ENCODE peak calls at places on chromosomes 6 and 20, in four cellular contexts. E is posterior vena cava, O is GM12891, S is sciatic nerve. Y is an unnamed sample.

GRCh38 chr6:139433647-139434419 is 59.4 kb upstream of the CITED2 start:
- DNase-seq in E (no peak), O (no peak), S (no peak), Y (no peak)

GRCh38 chr20:59632426-59633113 is 28.2 kb downstream of the PHACTR3 start:
- DNase-seq in E (peak; percentile 44), O (no peak), S (peak; percentile 21), Y (peak; percentile 41)

GRCh38 chr6:93418113-93418447 is 1.3 kb downstream of the EPHA7 start:
- DNase-seq in E (no peak), O (no peak), S (no peak), Y (no peak)

GRCh38 chr20:60835883-60836282 is 416.2 kb upstream of the CDH4 start:
- DNase-seq in E (no peak), O (no peak), S (no peak), Y (no peak)

GRCh38 chr6:117204903-117205302 is 60.5 kb upstream of the VGLL2 start:
- DNase-seq in E (no peak), O (no peak), S (no peak), Y (no peak)

GRCh38 chr6:169132361-169132895 is 121.2 kb downstream of the THBS2 start:
- DNase-seq in E (no peak), O (no peak), S (no peak), Y (no peak)

GRCh38 chr6:6875818-6876470 is 231.8 kb upstream of the RREB1 start:
- DNase-seq in E (no peak), O (no peak), S (no peak), Y (no peak)

GRCh38 chr6:57252975-57253374 is 30.9 kb upstream of the RAB23 start:
- DNase-seq in E (no peak), O (no peak), S (no peak), Y (no peak)

GRCh38 chr20:34689486-34689885 is 12.6 kb upstream of the PIGU start:
- DNase-seq in E (no peak), O (no peak), S (no peak), Y (no peak)

GRCh38 chr6:161001421-161001820 is 9.9 kb downstream of the MAP3K4 start:
- DNase-seq in E (no peak), O (no peak), S (no peak), Y (no peak)

GRCh38 chr6:111427341-111428116 is 55.5 kb downstream of the REV3L start:
- DNase-seq in E (no peak), O (no peak), S (no peak), Y (no peak)

GRCh38 chr20:62487564-62488086 is 11.8 kb upstream of the GATA5 start:
- DNase-seq in E (no peak), O (no peak), S (no peak), Y (no peak)

GRCh38 chr20:21529863-21530262 is 16.0 kb upstream of the NKX2-2 start:
- DNase-seq in E (no peak), O (no peak), S (no peak), Y (no peak)

GRCh38 chr20:62350098-62350628 is 16.9 kb downstream of the LAMA5 start:
- DNase-seq in E (no peak), O (no peak), S (no peak), Y (no peak)

GRCh38 chr6:8279094-8279805 is 156.1 kb downstream of the SLC35B3 start:
- DNase-seq in E (no peak), O (no peak), S (no peak), Y (no peak)

GRCh38 chr20:20761302-20761701 is 48.9 kb upstream of the RALGAPA2 start:
- DNase-seq in E (no peak), O (no peak), S (no peak), Y (no peak)